ENCODE peak calls at places on chromosome 21, in four cellular contexts. G, N, E and K are unnamed samples.

GRCh38 chr21:37139902-37140301 is 66.8 kb downstream of the TTC3 start:
- DNase-seq in G (no peak), N (no peak), E (peak; percentile 20), K (peak; percentile 62)

GRCh38 chr21:45892156-45892919 is 89.2 kb upstream of the COL6A1 start:
- DNase-seq in G (no peak), N (no peak), E (no peak), K (no peak)

GRCh38 chr21:35191754-35192153 is 142.7 kb upstream of the RUNX1 start:
- DNase-seq in G (no peak), N (no peak), E (no peak), K (no peak)

GRCh38 chr21:31151156-31151555 is 112.9 kb upstream of the KRTAP19-8 start:
- DNase-seq in G (no peak), N (no peak), E (no peak), K (no peak)

GRCh38 chr21:43778469-43779335 is 2.6 kb upstream of the CSTB start:
- DNase-seq in G (no peak), N (peak; percentile 55), E (no peak), K (no peak)

GRCh38 chr21:42013338-42013737 is 3.2 kb upstream of the ZBTB21 start:
- DNase-seq in G (no peak), N (no peak), E (no peak), K (no peak)

GRCh38 chr21:17343055-17343454 is 169.8 kb upstream of the CXADR start:
- DNase-seq in G (no peak), N (peak; percentile 30), E (peak; percentile 9), K (no peak)

GRCh38 chr21:37868896-37869295 is 47.4 kb downstream of the KCNJ6 start:
- DNase-seq in G (no peak), N (no peak), E (peak; percentile 76), K (peak; percentile 13)

GRCh38 chr21:42164064-42164789 is 54.7 kb upstream of the ABCG1 start:
- DNase-seq in G (peak; percentile 35), N (peak; percentile 59), E (no peak), K (peak; percentile 83)

GRCh38 chr21:46121286-46122221 is 23.6 kb downstream of the COL6A2 start:
- DNase-seq in G (peak; percentile 5), N (no peak), E (no peak), K (peak; percentile 40)

GRCh38 chr21:46550511-46550941 is 54.4 kb downstream of the S100B start:
- DNase-seq in G (no peak), N (no peak), E (no peak), K (no peak)

GRCh38 chr21:44259082-44259705 is 2.5 kb downstream of the DNMT3L start:
- DNase-seq in G (no peak), N (no peak), E (no peak), K (peak; percentile 31)

GRCh38 chr21:18244721-18245486 is at the start of gene CHODL:
- DNase-seq in G (no peak), N (no peak), E (no peak), K (peak; percentile 69)